ENCODE peak calls at places on chromosomes 16 and 17, in four cellular contexts. F, X, V and D are unnamed samples.

GRCh38 chr17:4849011-4849536 is 15.9 kb downstream of the MINK1 start:
- DNase-seq in F (no peak), X (no peak), V (no peak), D (no peak)

GRCh38 chr17:78600181-78600651 is 23.0 kb upstream of the DNAH17 start:
- DNase-seq in F (no peak), X (no peak), V (no peak), D (no peak)

GRCh38 chr17:59329558-59330313 is 1.7 kb upstream of the YPEL2 start:
- DNase-seq in F (peak), X (no peak), V (peak), D (no peak)

GRCh38 chr16:11205754-11206459 is 50.1 kb downstream of the SOCS1 start:
- DNase-seq in F (no peak), X (no peak), V (no peak), D (no peak)

GRCh38 chr16:79902351-79902750 is 301.8 kb upstream of the MAF start:
- DNase-seq in F (no peak), X (no peak), V (no peak), D (no peak)

GRCh38 chr17:15157051-15157450 is 108.1 kb downstream of the PMP22 start:
- DNase-seq in F (no peak), X (peak), V (no peak), D (no peak)

GRCh38 chr17:4536259-4536741 is 18.9 kb downstream of the MYBBP1A start:
- DNase-seq in F (no peak), X (no peak), V (no peak), D (no peak)

GRCh38 chr17:7929158-7930029 is at the start of gene KCNAB3:
- DNase-seq in F (peak), X (no peak), V (peak), D (peak)

GRCh38 chr17:83065660-83066542 is 13.5 kb upstream of the METRNL start:
- DNase-seq in F (no peak), X (no peak), V (peak), D (peak)

GRCh38 chr17:46916211-46916610 is 6.7 kb upstream of the GOSR2 start:
- DNase-seq in F (no peak), X (no peak), V (no peak), D (no peak)

GRCh38 chr17:58514795-58515157 is 338 bp upstream of the MTMR4 start:
- DNase-seq in F (no peak), X (no peak), V (no peak), D (no peak)

GRCh38 chr17:62628845-62629555 is 1.5 kb downstream of the MRC2 start:
- DNase-seq in F (no peak), X (no peak), V (peak), D (peak)